ENCODE peak calls at places on chromosomes 2 and 18, in five cellular contexts. R is foreskin fibroblast, Q is Peyer's patch, P is fibroblast of lung, T is AG04449. H is an unnamed sample.

GRCh38 chr2:206805922-206806607 is 40.7 kb downstream of the FASTKD2 start:
- DNase-seq in R (peak; percentile 81), Q (no peak), P (peak; percentile 25), T (peak; percentile 10), H (no peak)

GRCh38 chr18:21682276-21683051 is 22.1 kb downstream of the ABHD3 start:
- DNase-seq in R (peak; percentile 79), Q (no peak), P (peak; percentile 87), T (peak; percentile 28), H (no peak)

GRCh38 chr2:221549143-221549542 is 23.0 kb downstream of the EPHA4 start:
- DNase-seq in R (no peak), Q (no peak), P (peak; percentile 44), T (no peak), H (no peak)

GRCh38 chr18:75221397-75221796 is 10.8 kb downstream of the TSHZ1 start:
- DNase-seq in R (peak; percentile 39), Q (no peak), P (no peak), T (no peak), H (no peak)

GRCh38 chr2:191020742-191021381 is 6.9 kb upstream of the STAT1 start:
- DNase-seq in R (peak; percentile 92), Q (peak; percentile 61), P (peak; percentile 91), T (peak; percentile 72), H (no peak)

GRCh38 chr2:77397763-77398162 is 124.4 kb downstream of the LRRTM4 start:
- DNase-seq in R (no peak), Q (no peak), P (no peak), T (no peak), H (no peak)

GRCh38 chr2:1472350-1472749 is 59.1 kb downstream of the TPO start:
- DNase-seq in R (no peak), Q (no peak), P (no peak), T (no peak), H (no peak)

GRCh38 chr2:239290618-239291504 is 110.0 kb downstream of the HDAC4 start:
- DNase-seq in R (no peak), Q (peak; percentile 44), P (no peak), T (no peak), H (no peak)

GRCh38 chr2:101805146-101806088 is 107.9 kb downstream of the MAP4K4 start:
- DNase-seq in R (no peak), Q (no peak), P (peak; percentile 42), T (no peak), H (no peak)

GRCh38 chr18:59960272-59960671 is 60.5 kb downstream of the PMAIP1 start:
- DNase-seq in R (no peak), Q (no peak), P (no peak), T (no peak), H (no peak)

GRCh38 chr18:59961086-59961485 is 61.3 kb downstream of the PMAIP1 start:
- DNase-seq in R (no peak), Q (peak; percentile 74), P (no peak), T (no peak), H (no peak)

GRCh38 chr18:59959606-59960005 is 59.8 kb downstream of the PMAIP1 start:
- DNase-seq in R (no peak), Q (no peak), P (no peak), T (no peak), H (no peak)

GRCh38 chr18:59957957-59958356 is 58.2 kb downstream of the PMAIP1 start:
- DNase-seq in R (peak; percentile 92), Q (peak; percentile 81), P (peak; percentile 66), T (peak; percentile 38), H (peak; percentile 67)

GRCh38 chr18:59959079-59959478 is 59.3 kb downstream of the PMAIP1 start:
- DNase-seq in R (peak; percentile 14), Q (no peak), P (no peak), T (no peak), H (peak; percentile 58)
- H3K4me3 ChIP-seq in R (no peak overlapping the region), Q (no peak overlapping the region), P (no peak overlapping the region), T (no peak overlapping the region), H (peak overlapping the region; percentile 23)

GRCh38 chr2:201401815-201402214 is 44.7 kb upstream of the FLACC1 start:
- DNase-seq in R (no peak), Q (no peak), P (no peak), T (no peak), H (no peak)

GRCh38 chr2:201403904-201404303 is 46.8 kb upstream of the FLACC1 start:
- DNase-seq in R (peak; percentile 52), Q (no peak), P (peak; percentile 59), T (no peak), H (no peak)

GRCh38 chr2:201406077-201406662 is 45.1 kb downstream of the TRAK2 start:
- DNase-seq in R (peak; percentile 93), Q (no peak), P (peak; percentile 97), T (peak; percentile 59), H (no peak)

GRCh38 chr2:201404699-201405275 is 46.5 kb downstream of the TRAK2 start:
- DNase-seq in R (no peak), Q (no peak), P (no peak), T (no peak), H (no peak)

DNA sequence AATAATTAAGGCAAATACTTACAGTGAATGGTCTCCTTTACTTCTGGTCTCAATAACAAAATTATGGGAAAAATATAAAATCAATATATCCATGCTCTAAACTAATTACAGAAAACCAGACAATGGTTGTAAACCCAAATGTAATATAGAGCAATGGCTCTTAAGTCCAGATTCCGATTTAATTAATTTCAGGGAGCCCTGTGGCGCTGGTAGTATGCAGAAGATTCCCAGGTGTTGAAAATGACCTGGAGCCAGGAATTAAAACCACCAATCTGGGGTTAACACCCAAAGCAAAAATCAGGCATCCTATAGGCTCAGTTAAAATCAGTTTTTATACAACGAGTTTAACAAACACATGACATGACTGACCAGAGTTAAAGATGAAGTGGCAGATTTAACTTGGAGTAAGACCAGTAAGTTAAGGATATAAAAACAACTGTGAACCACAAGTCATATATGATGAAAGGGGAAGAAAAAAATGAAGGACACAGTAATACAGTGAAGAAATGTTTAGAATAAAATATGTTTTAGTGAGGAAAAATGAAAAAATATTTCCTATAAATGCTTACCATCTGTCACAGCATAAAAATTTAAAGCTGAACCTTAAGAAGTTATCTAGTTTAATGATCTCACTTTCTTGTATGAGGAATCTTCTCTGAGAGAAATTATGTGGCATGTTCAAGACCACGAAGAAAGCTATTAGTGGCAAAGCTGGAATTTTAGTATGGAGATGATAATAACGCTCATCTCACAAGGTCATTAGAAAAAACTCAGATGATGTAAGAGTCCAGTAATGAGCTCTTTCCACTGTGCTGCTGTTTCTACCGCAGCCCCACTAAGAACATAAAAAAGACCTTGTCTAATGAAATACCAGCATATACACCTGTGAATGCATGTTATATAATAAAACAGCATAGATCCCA is 45.8 kb upstream of the FLACC1 start:
- DNase-seq in R (no peak), Q (no peak), P (peak; percentile 68), T (peak; percentile 76), H (no peak)
- H3K4me3 ChIP-seq in R (no peak overlapping the region), Q (no peak overlapping the region), P (no peak overlapping the region), T (no peak overlapping the region), H (no peak overlapping the region)

DNA sequence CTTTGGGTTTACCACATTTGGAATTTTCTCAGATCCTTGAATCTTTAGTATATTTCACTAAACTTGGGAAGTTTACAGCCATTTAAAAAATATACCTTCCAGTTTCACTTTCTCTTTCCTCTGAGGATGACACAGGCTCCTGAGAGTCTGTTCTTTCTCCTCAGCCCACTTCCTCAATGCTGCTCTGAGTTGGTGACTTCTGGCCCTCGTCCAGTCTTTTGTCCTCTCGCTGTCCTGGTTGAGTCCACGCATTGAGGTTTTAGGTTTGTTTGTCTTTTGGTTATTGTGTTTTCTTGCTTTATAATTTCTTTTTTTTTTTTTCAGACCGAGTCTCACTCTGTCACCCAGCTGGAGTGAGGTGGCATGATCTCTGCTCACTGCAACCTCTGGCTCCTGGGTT is 40.7 kb upstream of the GALR1 start:
- DNase-seq in R (peak; percentile 26), Q (peak; percentile 74), P (peak; percentile 63), T (no peak), H (no peak)
- H3K4me3 ChIP-seq in R (no peak overlapping the region), Q (peak overlapping the region; percentile 9), P (no peak overlapping the region), T (peak overlapping the region; percentile 23), H (no peak overlapping the region)

DNA sequence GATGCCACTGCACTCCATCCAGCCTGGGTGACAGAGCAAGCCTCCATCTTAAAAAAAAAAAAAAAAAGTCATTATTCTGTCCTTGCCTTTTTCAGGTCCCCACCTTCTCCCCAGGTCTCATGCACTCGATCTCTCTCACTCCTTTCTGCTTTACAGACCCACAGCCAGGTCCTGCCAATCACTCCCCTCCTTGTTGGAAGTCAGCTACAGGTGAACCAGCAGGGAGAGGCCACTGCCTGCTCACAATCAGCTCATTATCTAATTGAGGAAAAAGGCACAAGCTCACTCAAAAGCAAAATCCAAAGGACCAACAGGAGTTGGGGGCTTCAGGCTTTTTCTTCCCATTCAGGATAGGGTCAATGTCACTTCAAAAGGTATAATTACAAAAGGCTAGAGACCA is 2.0 kb downstream of the WDFY1 start:
- DNase-seq in R (no peak), Q (no peak), P (no peak), T (no peak), H (no peak)
- H3K4me3 ChIP-seq in R (peak overlapping the region; percentile 79), Q (no peak overlapping the region), P (peak overlapping the region; percentile 84), T (peak overlapping the region; percentile 89), H (no peak overlapping the region)

GRCh38 chr18:76452357-76452756 is 42.7 kb downstream of the ZNF516 start:
- DNase-seq in R (peak; percentile 57), Q (no peak), P (peak; percentile 65), T (no peak), H (no peak)

GRCh38 chr18:76453057-76453561 is 41.9 kb downstream of the ZNF516 start:
- DNase-seq in R (no peak), Q (no peak), P (no peak), T (no peak), H (no peak)

GRCh38 chr18:76450912-76451421 is 44.1 kb downstream of the ZNF516 start:
- DNase-seq in R (peak; percentile 80), Q (peak; percentile 51), P (peak; percentile 79), T (no peak), H (no peak)

GRCh38 chr18:76450452-76450851 is 44.6 kb downstream of the ZNF516 start:
- DNase-seq in R (peak; percentile 43), Q (peak; percentile 29), P (peak; percentile 59), T (no peak), H (no peak)

GRCh38 chr18:76451475-76452331 is 43.3 kb downstream of the ZNF516 start:
- DNase-seq in R (no peak), Q (peak; percentile 33), P (no peak), T (no peak), H (no peak)
- H3K4me3 ChIP-seq in R (peak overlapping the region; percentile 58), Q (peak overlapping the region; percentile 44), P (peak overlapping the region; percentile 64), T (peak overlapping the region; percentile 61), H (no peak overlapping the region)

DNA sequence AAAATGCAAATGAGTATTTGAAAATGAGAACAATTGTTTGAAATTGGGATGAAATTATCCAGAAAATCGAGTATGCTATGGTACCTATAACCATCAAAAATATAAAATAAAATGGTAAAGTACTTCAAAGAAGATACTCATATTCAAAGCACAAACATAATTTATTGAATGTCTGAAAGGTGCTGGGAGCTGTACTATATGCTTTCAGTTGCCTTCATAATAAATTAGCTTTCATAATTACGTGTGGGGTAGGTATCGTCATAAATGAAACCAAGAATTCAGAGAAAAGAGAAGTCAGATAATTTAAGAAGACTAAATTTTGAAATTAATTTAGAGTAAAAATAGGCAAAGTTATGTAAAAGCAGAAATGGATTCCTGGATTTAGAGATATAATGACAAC is 721.9 kb upstream of the ACVR2A start:
- DNase-seq in R (no peak), Q (no peak), P (no peak), T (no peak), H (no peak)
- H3K4me3 ChIP-seq in R (no peak overlapping the region), Q (no peak overlapping the region), P (no peak overlapping the region), T (no peak overlapping the region), H (no peak overlapping the region)

H was measured in HCT116.